ENCODE peak calls at places on chromosomes 3 and 15, in seven cellular contexts. One of them, this sample, is unnamed.

GRCh38 chr3:146326875-146327543 is 76.1 kb upstream of the PLSCR4 start:
- DNase-seq in PC-3: peak
- DNase-seq in IMR-90: peak
- DNase-seq in SJSA1: peak
- DNase-seq in body of pancreas: peak
- DNase-seq in CD8-positive, alpha-beta memory T cell: no peak
- DNase-seq in ascending aorta: peak
- DNase-seq in this sample: peak

GRCh38 chr3:141959921-141960554 is 83.6 kb downstream of the ATP1B3 start:
- DNase-seq in PC-3: peak
- DNase-seq in CD8-positive, alpha-beta memory T cell: no peak
- DNase-seq in body of pancreas: no peak
- DNase-seq in ascending aorta: no peak
- DNase-seq in IMR-90: peak
- DNase-seq in SJSA1: peak
- DNase-seq in this sample: peak

GRCh38 chr3:188446791-188447190 is 292.8 kb downstream of the LPP start:
- DNase-seq in ascending aorta: no peak
- DNase-seq in PC-3: no peak
- DNase-seq in CD8-positive, alpha-beta memory T cell: no peak
- DNase-seq in IMR-90: no peak
- DNase-seq in SJSA1: no peak
- DNase-seq in body of pancreas: no peak
- DNase-seq in this sample: no peak

GRCh38 chr3:69386535-69387385 is 872 bp upstream of the FRMD4B start:
- DNase-seq in IMR-90: no peak
- DNase-seq in ascending aorta: no peak
- DNase-seq in CD8-positive, alpha-beta memory T cell: no peak
- DNase-seq in body of pancreas: no peak
- DNase-seq in SJSA1: no peak
- DNase-seq in PC-3: peak
- DNase-seq in this sample: no peak

GRCh38 chr3:197555281-197556261 is at the start of gene BDH1:
- DNase-seq in ascending aorta: no peak
- DNase-seq in PC-3: peak
- DNase-seq in CD8-positive, alpha-beta memory T cell: peak
- DNase-seq in body of pancreas: peak
- DNase-seq in IMR-90: no peak
- DNase-seq in SJSA1: peak
- DNase-seq in this sample: peak

GRCh38 chr15:32033186-32033890 is 3.0 kb downstream of the CHRNA7 start:
- DNase-seq in SJSA1: no peak
- DNase-seq in CD8-positive, alpha-beta memory T cell: no peak
- DNase-seq in IMR-90: no peak
- DNase-seq in ascending aorta: no peak
- DNase-seq in body of pancreas: no peak
- DNase-seq in PC-3: no peak
- DNase-seq in this sample: no peak

GRCh38 chr15:78321041-78321570 is 19.0 kb upstream of the CRABP1 start:
- DNase-seq in ascending aorta: no peak
- DNase-seq in SJSA1: no peak
- DNase-seq in CD8-positive, alpha-beta memory T cell: peak
- DNase-seq in body of pancreas: no peak
- DNase-seq in PC-3: no peak
- DNase-seq in IMR-90: no peak
- DNase-seq in this sample: no peak

GRCh38 chr3:124650798-124651197 is 79.5 kb upstream of the UMPS start:
- DNase-seq in PC-3: no peak
- DNase-seq in IMR-90: no peak
- DNase-seq in ascending aorta: no peak
- DNase-seq in body of pancreas: no peak
- DNase-seq in SJSA1: no peak
- DNase-seq in CD8-positive, alpha-beta memory T cell: no peak
- DNase-seq in this sample: no peak

GRCh38 chr3:140597792-140598191 is 80.1 kb upstream of the TRIM42 start:
- DNase-seq in SJSA1: no peak
- DNase-seq in PC-3: no peak
- DNase-seq in IMR-90: no peak
- DNase-seq in CD8-positive, alpha-beta memory T cell: no peak
- DNase-seq in body of pancreas: no peak
- DNase-seq in ascending aorta: no peak
- DNase-seq in this sample: no peak

GRCh38 chr3:44323341-44323955 is 15.1 kb upstream of the TCAIM start:
- DNase-seq in CD8-positive, alpha-beta memory T cell: peak
- DNase-seq in body of pancreas: peak
- DNase-seq in IMR-90: peak
- DNase-seq in ascending aorta: peak
- DNase-seq in SJSA1: peak
- DNase-seq in PC-3: peak
- DNase-seq in this sample: peak

GRCh38 chr3:48952510-48953118 is 34.0 kb downstream of the ARIH2 start:
- DNase-seq in CD8-positive, alpha-beta memory T cell: peak
- DNase-seq in ascending aorta: no peak
- DNase-seq in body of pancreas: peak
- DNase-seq in PC-3: peak
- DNase-seq in IMR-90: no peak
- DNase-seq in SJSA1: no peak
- DNase-seq in this sample: peak